ENCODE peak calls at places on chromosomes 2 and 18, in six cellular contexts. One of them, this sample, is unnamed.
A peak's percentile ranks its signal among the peaks of the same experiment; 100 is the strongest.

GRCh38 chr2:170368370-170368769 is 190.4 kb downstream of the MYO3B start:
- DNase-seq in tibial artery: no peak
- DNase-seq in left lung: no peak
- DNase-seq in spleen: no peak
- DNase-seq in pancreas: no peak
- DNase-seq in SK-N-SH: no peak
- DNase-seq in this sample: no peak

GRCh38 chr18:8303151-8303770 is 306.0 kb upstream of the RAB12 start:
- DNase-seq in pancreas: no peak
- DNase-seq in tibial artery: no peak
- DNase-seq in left lung: no peak
- DNase-seq in SK-N-SH: no peak
- DNase-seq in spleen: no peak
- DNase-seq in this sample: no peak

GRCh38 chr2:237642030-237642700 is 14.8 kb downstream of the LRRFIP1 start:
- DNase-seq in pancreas: no peak
- DNase-seq in left lung: no peak
- DNase-seq in tibial artery: no peak
- DNase-seq in spleen: no peak
- DNase-seq in SK-N-SH: no peak
- DNase-seq in this sample: no peak

GRCh38 chr2:62197017-62197586 is 1.2 kb downstream of the B3GNT2 start:
- DNase-seq in pancreas: peak; percentile 57
- DNase-seq in tibial artery: peak; percentile 69
- DNase-seq in left lung: peak; percentile 83
- DNase-seq in spleen: peak; percentile 89
- DNase-seq in SK-N-SH: peak; percentile 68
- DNase-seq in this sample: no peak

GRCh38 chr2:30565860-30566358 is 118.9 kb downstream of the LCLAT1 start:
- DNase-seq in SK-N-SH: no peak
- DNase-seq in tibial artery: peak; percentile 66
- DNase-seq in left lung: no peak
- DNase-seq in spleen: no peak
- DNase-seq in pancreas: peak; percentile 55
- DNase-seq in this sample: no peak

GRCh38 chr2:109269956-109270757 is 141.2 kb downstream of the SH3RF3 start:
- DNase-seq in spleen: peak; percentile 56
- DNase-seq in left lung: no peak
- DNase-seq in tibial artery: peak; percentile 53
- DNase-seq in pancreas: no peak
- DNase-seq in SK-N-SH: no peak
- DNase-seq in this sample: no peak

GRCh38 chr18:47149457-47150028 is 757 bp downstream of the HDHD2 start:
- DNase-seq in spleen: no peak
- DNase-seq in pancreas: no peak
- DNase-seq in left lung: no peak
- DNase-seq in SK-N-SH: peak; percentile 48
- DNase-seq in tibial artery: no peak
- DNase-seq in this sample: no peak

GRCh38 chr18:45755936-45756335 is 32.0 kb downstream of the SLC14A1 start:
- DNase-seq in tibial artery: peak; percentile 86
- DNase-seq in left lung: no peak
- DNase-seq in pancreas: no peak
- DNase-seq in SK-N-SH: no peak
- DNase-seq in spleen: no peak
- DNase-seq in this sample: peak; percentile 44

GRCh38 chr2:130181338-130181879 is at the start of gene SMPD4:
- DNase-seq in pancreas: peak; percentile 98
- DNase-seq in tibial artery: peak; percentile 98
- DNase-seq in SK-N-SH: peak; percentile 93
- DNase-seq in spleen: peak; percentile 99
- DNase-seq in left lung: peak; percentile 98
- DNase-seq in this sample: peak; percentile 98

GRCh38 chr2:113116100-113116958 is 11.1 kb upstream of the IL1RN start:
- DNase-seq in left lung: no peak
- DNase-seq in spleen: no peak
- DNase-seq in SK-N-SH: no peak
- DNase-seq in tibial artery: no peak
- DNase-seq in pancreas: no peak
- DNase-seq in this sample: no peak

GRCh38 chr2:46700435-46700834 is 215.2 kb downstream of the MCFD2 start:
- DNase-seq in pancreas: no peak
- DNase-seq in SK-N-SH: no peak
- DNase-seq in spleen: no peak
- DNase-seq in left lung: no peak
- DNase-seq in tibial artery: no peak
- DNase-seq in this sample: no peak

GRCh38 chr2:43798300-43798699 is 24.5 kb downstream of the DYNC2LI1 start:
- DNase-seq in pancreas: no peak
- DNase-seq in spleen: no peak
- DNase-seq in tibial artery: no peak
- DNase-seq in SK-N-SH: no peak
- DNase-seq in left lung: no peak
- DNase-seq in this sample: no peak

GRCh38 chr2:82790277-82791021 is 1668.6 kb downstream of the SUCLG1 start:
- DNase-seq in spleen: no peak
- DNase-seq in left lung: no peak
- DNase-seq in pancreas: no peak
- DNase-seq in SK-N-SH: no peak
- DNase-seq in tibial artery: no peak
- DNase-seq in this sample: no peak

GRCh38 chr2:240919786-240920782 is 13.9 kb downstream of the CROCC2 start:
- DNase-seq in pancreas: peak; percentile 16
- DNase-seq in left lung: peak; percentile 80
- DNase-seq in tibial artery: peak; percentile 58
- DNase-seq in SK-N-SH: peak; percentile 21
- DNase-seq in spleen: peak; percentile 75
- DNase-seq in this sample: peak; percentile 60

GRCh38 chr2:121363632-121364420 is 78.8 kb upstream of the TFCP2L1 start:
- DNase-seq in SK-N-SH: no peak
- DNase-seq in left lung: no peak
- DNase-seq in tibial artery: no peak
- DNase-seq in spleen: no peak
- DNase-seq in pancreas: no peak
- DNase-seq in this sample: peak; percentile 73

GRCh38 chr2:3291750-3292149 is 85.9 kb downstream of the EIPR1 start:
- DNase-seq in pancreas: no peak
- DNase-seq in tibial artery: peak; percentile 45
- DNase-seq in left lung: no peak
- DNase-seq in spleen: peak; percentile 62
- DNase-seq in SK-N-SH: peak; percentile 39
- DNase-seq in this sample: no peak

GRCh38 chr2:237097326-237097910 is 11.7 kb downstream of the COPS8 start:
- DNase-seq in left lung: no peak
- DNase-seq in SK-N-SH: no peak
- DNase-seq in spleen: no peak
- DNase-seq in tibial artery: no peak
- DNase-seq in pancreas: no peak
- DNase-seq in this sample: no peak

GRCh38 chr2:22991844-22992243 is 393.1 kb upstream of the KLHL29 start:
- DNase-seq in pancreas: no peak
- DNase-seq in left lung: no peak
- DNase-seq in SK-N-SH: no peak
- DNase-seq in spleen: no peak
- DNase-seq in tibial artery: no peak
- DNase-seq in this sample: no peak

GRCh38 chr2:18792226-18792629 is 202.9 kb upstream of the NT5C1B start:
- DNase-seq in SK-N-SH: peak; percentile 66
- DNase-seq in left lung: no peak
- DNase-seq in tibial artery: no peak
- DNase-seq in spleen: no peak
- DNase-seq in pancreas: no peak
- DNase-seq in this sample: no peak

GRCh38 chr2:236882074-236882473 is 203.6 kb upstream of the COPS8 start:
- DNase-seq in pancreas: no peak
- DNase-seq in spleen: no peak
- DNase-seq in tibial artery: no peak
- DNase-seq in left lung: no peak
- DNase-seq in SK-N-SH: no peak
- DNase-seq in this sample: no peak

GRCh38 chr2:220101902-220102301 is 474.5 kb downstream of the SLC4A3 start:
- DNase-seq in SK-N-SH: no peak
- DNase-seq in tibial artery: no peak
- DNase-seq in spleen: no peak
- DNase-seq in left lung: no peak
- DNase-seq in pancreas: no peak
- DNase-seq in this sample: no peak

GRCh38 chr2:26555246-26556133 is 77.6 kb upstream of the OTOF start:
- DNase-seq in pancreas: no peak
- DNase-seq in left lung: peak; percentile 43
- DNase-seq in tibial artery: peak; percentile 21
- DNase-seq in spleen: peak; percentile 38
- DNase-seq in SK-N-SH: no peak
- DNase-seq in this sample: no peak

GRCh38 chr2:193276988-193277387 is 1082.3 kb upstream of the TMEFF2 start:
- DNase-seq in tibial artery: no peak
- DNase-seq in SK-N-SH: no peak
- DNase-seq in left lung: no peak
- DNase-seq in pancreas: no peak
- DNase-seq in spleen: no peak
- DNase-seq in this sample: no peak

GRCh38 chr18:52670903-52671302 is 330.9 kb downstream of the DCC start:
- DNase-seq in SK-N-SH: peak; percentile 37
- DNase-seq in pancreas: no peak
- DNase-seq in tibial artery: no peak
- DNase-seq in left lung: no peak
- DNase-seq in spleen: no peak
- DNase-seq in this sample: no peak

DNA sequence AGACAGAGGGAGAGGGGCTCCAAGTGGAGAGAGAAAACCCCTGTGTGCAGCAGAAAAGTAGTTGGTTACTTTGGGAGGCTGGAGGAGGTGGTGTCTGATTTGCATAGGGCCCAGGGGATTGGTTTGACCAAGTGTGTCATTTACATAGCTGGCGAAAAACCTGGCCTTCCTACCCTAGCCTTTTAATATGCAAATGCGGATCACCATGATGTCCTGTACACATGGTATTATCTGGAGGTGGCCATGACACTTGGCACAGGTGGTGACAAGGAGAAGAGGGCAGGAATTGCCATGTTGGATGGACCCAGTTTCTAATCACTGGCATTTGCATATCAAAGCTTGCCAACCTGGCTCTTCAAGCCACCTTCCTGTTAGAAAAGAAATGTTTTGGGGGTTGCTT is 120.8 kb upstream of the CHAC2 start:
- DNase-seq in pancreas: no peak
- DNase-seq in SK-N-SH: no peak
- DNase-seq in tibial artery: no peak
- DNase-seq in spleen: no peak
- DNase-seq in left lung: no peak
- DNase-seq in this sample: no peak
- TF ChIP-seq CTCF in pancreas: no peak
- TF ChIP-seq CTCF in SK-N-SH: no peak
- TF ChIP-seq CTCF in tibial artery: no peak
- TF ChIP-seq CTCF in spleen: no peak
- TF ChIP-seq CTCF in left lung: no peak
- TF ChIP-seq CTCF in this sample: no peak

GRCh38 chr2:160363961-160364733 is 129.5 kb downstream of the RBMS1 start:
- DNase-seq in left lung: no peak
- DNase-seq in tibial artery: no peak
- DNase-seq in pancreas: no peak
- DNase-seq in SK-N-SH: no peak
- DNase-seq in spleen: no peak
- DNase-seq in this sample: no peak
- H3K4me1 ChIP-seq in left lung: peaks cover 86% of the 10 kb centered on the region
- H3K4me1 ChIP-seq in tibial artery: no peaks in the 10 kb centered on the region
- H3K4me1 ChIP-seq in pancreas: peaks cover 35% of the 10 kb centered on the region
- H3K4me1 ChIP-seq in SK-N-SH: peaks cover 19% of the 10 kb centered on the region
- H3K4me1 ChIP-seq in spleen: peaks cover 100% of the 10 kb centered on the region
- H3K4me1 ChIP-seq in this sample: peaks cover 3% of the 10 kb centered on the region

GRCh38 chr2:8796878-8797550 is 40.4 kb downstream of the KIDINS220 start:
- DNase-seq in spleen: no peak
- DNase-seq in pancreas: no peak
- DNase-seq in tibial artery: no peak
- DNase-seq in left lung: peak; percentile 47
- DNase-seq in SK-N-SH: no peak
- DNase-seq in this sample: no peak

GRCh38 chr2:8798393-8798792 is 39.0 kb downstream of the KIDINS220 start:
- DNase-seq in left lung: no peak
- DNase-seq in SK-N-SH: no peak
- DNase-seq in tibial artery: no peak
- DNase-seq in pancreas: no peak
- DNase-seq in spleen: no peak
- DNase-seq in this sample: no peak

GRCh38 chr2:8797682-8798081 is 39.7 kb downstream of the KIDINS220 start:
- DNase-seq in spleen: no peak
- DNase-seq in SK-N-SH: no peak
- DNase-seq in left lung: no peak
- DNase-seq in pancreas: no peak
- DNase-seq in tibial artery: no peak
- DNase-seq in this sample: no peak

GRCh38 chr2:8794923-8795825 is 42.2 kb downstream of the KIDINS220 start:
- DNase-seq in left lung: no peak
- DNase-seq in SK-N-SH: no peak
- DNase-seq in pancreas: no peak
- DNase-seq in tibial artery: no peak
- DNase-seq in spleen: no peak
- DNase-seq in this sample: no peak

DNA sequence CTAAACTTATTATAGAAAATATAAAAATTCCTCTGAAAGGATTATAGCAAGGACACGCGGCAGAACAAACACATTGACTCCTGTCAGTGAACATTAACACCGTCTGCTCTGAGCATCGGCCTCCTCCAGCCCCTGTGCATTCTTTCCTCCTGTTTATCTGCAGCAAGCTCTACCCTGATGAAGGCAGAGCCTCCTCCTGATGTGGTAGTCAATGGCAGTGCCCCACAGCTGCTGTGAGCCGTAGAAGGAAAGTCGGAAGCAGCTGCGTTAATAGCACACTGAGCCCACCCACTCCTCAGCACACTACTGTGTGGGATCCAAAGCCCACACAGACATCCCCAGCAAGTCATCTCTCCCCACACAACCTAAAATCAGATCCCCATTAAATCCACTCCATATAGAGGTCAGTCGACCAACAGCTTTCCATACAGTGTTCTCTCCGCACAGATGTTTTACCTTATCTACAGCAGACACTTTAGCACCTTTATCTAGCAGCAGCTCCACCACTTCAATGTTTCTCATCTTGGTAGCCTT is 41.0 kb downstream of the KIDINS220 start:
- DNase-seq in pancreas: no peak
- DNase-seq in SK-N-SH: no peak
- DNase-seq in tibial artery: no peak
- DNase-seq in spleen: no peak
- DNase-seq in left lung: no peak
- DNase-seq in this sample: no peak
- H3K36me3 ChIP-seq in pancreas: no peaks in the 10 kb centered on the region
- H3K36me3 ChIP-seq in SK-N-SH: peaks cover 58% of the 10 kb centered on the region
- H3K36me3 ChIP-seq in tibial artery: peaks cover 56% of the 10 kb centered on the region
- H3K36me3 ChIP-seq in spleen: peaks cover 100% of the 10 kb centered on the region
- H3K36me3 ChIP-seq in left lung: peaks cover 76% of the 10 kb centered on the region
- H3K36me3 ChIP-seq in this sample: peaks cover 76% of the 10 kb centered on the region

DNA sequence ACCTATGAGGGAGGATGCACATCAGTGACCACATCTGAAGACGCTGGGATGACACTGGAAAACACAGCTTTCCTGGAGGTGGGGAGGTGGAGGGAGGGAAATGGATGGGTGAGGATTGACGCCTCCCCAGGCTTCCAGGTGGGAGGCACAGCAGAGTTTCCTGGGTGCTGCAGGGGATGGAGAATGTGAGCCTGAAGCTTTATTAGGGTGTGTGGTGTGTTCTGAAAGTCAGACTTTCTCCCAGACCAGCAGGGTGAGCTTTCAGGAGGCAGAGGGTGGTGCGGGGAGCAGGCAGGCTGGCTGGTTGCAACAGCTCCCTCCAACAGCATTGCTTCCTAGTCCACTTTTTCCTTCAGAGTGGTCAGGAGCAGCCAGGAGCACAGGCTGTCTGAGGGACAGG is 263.1 kb downstream of the CELF4 start:
- DNase-seq in pancreas: no peak
- DNase-seq in spleen: no peak
- DNase-seq in tibial artery: no peak
- DNase-seq in left lung: no peak
- DNase-seq in SK-N-SH: no peak
- DNase-seq in this sample: no peak
- TF ChIP-seq CTCF in pancreas: no peak
- TF ChIP-seq CTCF in spleen: no peak
- TF ChIP-seq CTCF in tibial artery: no peak
- TF ChIP-seq CTCF in left lung: no peak
- TF ChIP-seq CTCF in SK-N-SH: no peak
- TF ChIP-seq CTCF in this sample: no peak